ENCODE peak calls at places on chromosome 6, in nine cellular contexts. One of them, this sample, is unnamed.

GRCh38 chr6:48840896-48841295 is 622.2 kb downstream of the MMUT start:
- DNase-seq in IMR-90: no peak
- DNase-seq in SK-N-SH: no peak
- DNase-seq in WERI-Rb-1: no peak
- DNase-seq in H1: no peak
- DNase-seq in Peyer's patch: no peak
- DNase-seq in CD8-positive, alpha-beta memory T cell: no peak
- DNase-seq in psoas muscle: no peak
- DNase-seq in CD4-positive, alpha-beta T cell: no peak
- DNase-seq in this sample: no peak

GRCh38 chr6:135902756-135903331 is 51.3 kb downstream of the PDE7B start:
- DNase-seq in IMR-90: no peak
- DNase-seq in SK-N-SH: no peak
- DNase-seq in WERI-Rb-1: no peak
- DNase-seq in H1: no peak
- DNase-seq in Peyer's patch: no peak
- DNase-seq in CD8-positive, alpha-beta memory T cell: no peak
- DNase-seq in psoas muscle: no peak
- DNase-seq in CD4-positive, alpha-beta T cell: no peak
- DNase-seq in this sample: no peak

GRCh38 chr6:62285612-62286469 is at the start of gene KHDRBS2:
- DNase-seq in IMR-90: no peak
- DNase-seq in SK-N-SH: peak; percentile 30
- DNase-seq in WERI-Rb-1: peak; percentile 15
- DNase-seq in H1: peak; percentile 89
- DNase-seq in Peyer's patch: peak; percentile 94
- DNase-seq in CD8-positive, alpha-beta memory T cell: no peak
- DNase-seq in psoas muscle: peak; percentile 89
- DNase-seq in CD4-positive, alpha-beta T cell: no peak
- DNase-seq in this sample: peak; percentile 77

GRCh38 chr6:17556014-17556413 is 44.1 kb upstream of the FAM8A1 start:
- DNase-seq in IMR-90: peak; percentile 12
- DNase-seq in SK-N-SH: no peak
- DNase-seq in WERI-Rb-1: no peak
- DNase-seq in H1: no peak
- DNase-seq in Peyer's patch: no peak
- DNase-seq in CD8-positive, alpha-beta memory T cell: no peak
- DNase-seq in psoas muscle: no peak
- DNase-seq in CD4-positive, alpha-beta T cell: no peak
- DNase-seq in this sample: no peak

GRCh38 chr6:56073761-56074160 is 173.6 kb downstream of the COL21A1 start:
- DNase-seq in IMR-90: no peak
- DNase-seq in SK-N-SH: no peak
- DNase-seq in WERI-Rb-1: no peak
- DNase-seq in H1: no peak
- DNase-seq in Peyer's patch: no peak
- DNase-seq in CD8-positive, alpha-beta memory T cell: no peak
- DNase-seq in psoas muscle: no peak
- DNase-seq in CD4-positive, alpha-beta T cell: no peak
- DNase-seq in this sample: no peak

GRCh38 chr6:168530653-168531071 is 89.7 kb downstream of the SMOC2 start:
- DNase-seq in IMR-90: no peak
- DNase-seq in SK-N-SH: no peak
- DNase-seq in WERI-Rb-1: no peak
- DNase-seq in H1: no peak
- DNase-seq in Peyer's patch: no peak
- DNase-seq in CD8-positive, alpha-beta memory T cell: no peak
- DNase-seq in psoas muscle: no peak
- DNase-seq in CD4-positive, alpha-beta T cell: no peak
- DNase-seq in this sample: no peak

GRCh38 chr6:138571174-138571573 is 71.9 kb upstream of the NHSL1 start:
- DNase-seq in IMR-90: peak; percentile 26
- DNase-seq in SK-N-SH: no peak
- DNase-seq in WERI-Rb-1: no peak
- DNase-seq in H1: no peak
- DNase-seq in Peyer's patch: no peak
- DNase-seq in CD8-positive, alpha-beta memory T cell: no peak
- DNase-seq in psoas muscle: no peak
- DNase-seq in CD4-positive, alpha-beta T cell: no peak
- DNase-seq in this sample: no peak

GRCh38 chr6:30490031-30490876 is 945 bp downstream of the HLA-E start:
- DNase-seq in IMR-90: peak; percentile 46
- DNase-seq in SK-N-SH: peak; percentile 71
- DNase-seq in WERI-Rb-1: peak; percentile 84
- DNase-seq in H1: no peak
- DNase-seq in Peyer's patch: peak; percentile 89
- DNase-seq in CD8-positive, alpha-beta memory T cell: peak; percentile 75
- DNase-seq in psoas muscle: peak; percentile 79
- DNase-seq in CD4-positive, alpha-beta T cell: peak; percentile 79
- DNase-seq in this sample: no peak

GRCh38 chr6:154578004-154578559 is 67.6 kb upstream of the CNKSR3 start:
- DNase-seq in IMR-90: no peak
- DNase-seq in SK-N-SH: no peak
- DNase-seq in WERI-Rb-1: no peak
- DNase-seq in H1: no peak
- DNase-seq in Peyer's patch: no peak
- DNase-seq in CD8-positive, alpha-beta memory T cell: no peak
- DNase-seq in psoas muscle: no peak
- DNase-seq in CD4-positive, alpha-beta T cell: no peak
- DNase-seq in this sample: no peak

GRCh38 chr6:41932378-41932777 is 9.2 kb downstream of the CCND3 start:
- DNase-seq in IMR-90: no peak
- DNase-seq in SK-N-SH: no peak
- DNase-seq in WERI-Rb-1: no peak
- DNase-seq in H1: no peak
- DNase-seq in Peyer's patch: no peak
- DNase-seq in CD8-positive, alpha-beta memory T cell: no peak
- DNase-seq in psoas muscle: no peak
- DNase-seq in CD4-positive, alpha-beta T cell: no peak
- DNase-seq in this sample: no peak

GRCh38 chr6:122753688-122754056 is 25.8 kb upstream of the FABP7 start:
- DNase-seq in IMR-90: no peak
- DNase-seq in SK-N-SH: no peak
- DNase-seq in WERI-Rb-1: no peak
- DNase-seq in H1: no peak
- DNase-seq in Peyer's patch: no peak
- DNase-seq in CD8-positive, alpha-beta memory T cell: no peak
- DNase-seq in psoas muscle: no peak
- DNase-seq in CD4-positive, alpha-beta T cell: no peak
- DNase-seq in this sample: no peak

GRCh38 chr6:84771732-84772131 is 7.3 kb upstream of the TBX18 start:
- DNase-seq in IMR-90: no peak
- DNase-seq in SK-N-SH: no peak
- DNase-seq in WERI-Rb-1: no peak
- DNase-seq in H1: no peak
- DNase-seq in Peyer's patch: no peak
- DNase-seq in CD8-positive, alpha-beta memory T cell: no peak
- DNase-seq in psoas muscle: no peak
- DNase-seq in CD4-positive, alpha-beta T cell: no peak
- DNase-seq in this sample: no peak

GRCh38 chr6:41571066-41571780 is 25.0 kb downstream of the FOXP4 start:
- DNase-seq in IMR-90: no peak
- DNase-seq in SK-N-SH: no peak
- DNase-seq in WERI-Rb-1: no peak
- DNase-seq in H1: no peak
- DNase-seq in Peyer's patch: no peak
- DNase-seq in CD8-positive, alpha-beta memory T cell: no peak
- DNase-seq in psoas muscle: no peak
- DNase-seq in CD4-positive, alpha-beta T cell: no peak
- DNase-seq in this sample: no peak

GRCh38 chr6:138088307-138088744 is 18.9 kb downstream of the PERP start:
- DNase-seq in IMR-90: peak; percentile 97
- DNase-seq in SK-N-SH: no peak
- DNase-seq in WERI-Rb-1: no peak
- DNase-seq in H1: no peak
- DNase-seq in Peyer's patch: peak; percentile 73
- DNase-seq in CD8-positive, alpha-beta memory T cell: no peak
- DNase-seq in psoas muscle: no peak
- DNase-seq in CD4-positive, alpha-beta T cell: no peak
- DNase-seq in this sample: no peak

DNA sequence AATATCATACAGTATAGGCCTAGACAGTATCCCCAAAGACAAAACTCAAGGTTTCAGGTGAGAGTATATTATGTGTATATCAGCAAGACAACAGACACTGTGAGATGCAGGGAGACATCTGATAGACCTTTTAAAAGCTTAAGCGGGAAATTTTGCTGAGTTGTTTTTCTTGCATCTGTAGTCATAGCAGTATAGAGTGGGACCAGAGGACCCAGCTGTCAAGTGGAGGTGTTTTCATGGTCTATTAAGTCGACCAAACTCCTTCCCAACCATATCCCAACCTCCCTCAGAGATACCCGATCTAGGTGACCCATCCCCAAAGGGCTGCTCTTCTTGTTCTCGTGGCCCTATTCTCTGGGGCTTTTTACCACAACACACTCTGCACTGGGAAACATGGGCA is 98.2 kb upstream of the THEMIS start:
- DNase-seq in IMR-90: no peak
- DNase-seq in SK-N-SH: no peak
- DNase-seq in WERI-Rb-1: no peak
- DNase-seq in H1: no peak
- DNase-seq in Peyer's patch: no peak
- DNase-seq in CD8-positive, alpha-beta memory T cell: no peak
- DNase-seq in psoas muscle: no peak
- DNase-seq in CD4-positive, alpha-beta T cell: no peak
- DNase-seq in this sample: no peak
- H3K27ac ChIP-seq in IMR-90: no peak overlapping the region
- H3K27ac ChIP-seq in SK-N-SH: no peak overlapping the region
- H3K27ac ChIP-seq in WERI-Rb-1: no peak overlapping the region
- H3K27ac ChIP-seq in H1: no peak overlapping the region
- H3K27ac ChIP-seq in Peyer's patch: no peak overlapping the region
- H3K27ac ChIP-seq in CD8-positive, alpha-beta memory T cell: no peak overlapping the region
- H3K27ac ChIP-seq in psoas muscle: no peak overlapping the region
- H3K27ac ChIP-seq in CD4-positive, alpha-beta T cell: no peak overlapping the region
- H3K27ac ChIP-seq in this sample: no peak overlapping the region

GRCh38 chr6:151068761-151069312 is 170.9 kb upstream of the AKAP12 start:
- DNase-seq in IMR-90: peak; percentile 62
- DNase-seq in SK-N-SH: no peak
- DNase-seq in WERI-Rb-1: no peak
- DNase-seq in H1: no peak
- DNase-seq in Peyer's patch: no peak
- DNase-seq in CD8-positive, alpha-beta memory T cell: no peak
- DNase-seq in psoas muscle: no peak
- DNase-seq in CD4-positive, alpha-beta T cell: no peak
- DNase-seq in this sample: no peak

GRCh38 chr6:151069641-151070040 is 170.1 kb upstream of the AKAP12 start:
- DNase-seq in IMR-90: no peak
- DNase-seq in SK-N-SH: no peak
- DNase-seq in WERI-Rb-1: no peak
- DNase-seq in H1: no peak
- DNase-seq in Peyer's patch: no peak
- DNase-seq in CD8-positive, alpha-beta memory T cell: no peak
- DNase-seq in psoas muscle: no peak
- DNase-seq in CD4-positive, alpha-beta T cell: no peak
- DNase-seq in this sample: no peak

GRCh38 chr6:151070666-151071065 is 169.1 kb upstream of the AKAP12 start:
- DNase-seq in IMR-90: peak; percentile 92
- DNase-seq in SK-N-SH: no peak
- DNase-seq in WERI-Rb-1: no peak
- DNase-seq in H1: no peak
- DNase-seq in Peyer's patch: no peak
- DNase-seq in CD8-positive, alpha-beta memory T cell: no peak
- DNase-seq in psoas muscle: no peak
- DNase-seq in CD4-positive, alpha-beta T cell: no peak
- DNase-seq in this sample: no peak

GRCh38 chr6:151065027-151065815 is 174.5 kb upstream of the AKAP12 start:
- DNase-seq in IMR-90: no peak
- DNase-seq in SK-N-SH: no peak
- DNase-seq in WERI-Rb-1: no peak
- DNase-seq in H1: no peak
- DNase-seq in Peyer's patch: no peak
- DNase-seq in CD8-positive, alpha-beta memory T cell: no peak
- DNase-seq in psoas muscle: no peak
- DNase-seq in CD4-positive, alpha-beta T cell: no peak
- DNase-seq in this sample: no peak

GRCh38 chr6:151067684-151068596 is 171.8 kb upstream of the AKAP12 start:
- DNase-seq in IMR-90: peak; percentile 97
- DNase-seq in SK-N-SH: no peak
- DNase-seq in WERI-Rb-1: no peak
- DNase-seq in H1: no peak
- DNase-seq in Peyer's patch: peak; percentile 69
- DNase-seq in CD8-positive, alpha-beta memory T cell: no peak
- DNase-seq in psoas muscle: no peak
- DNase-seq in CD4-positive, alpha-beta T cell: no peak
- DNase-seq in this sample: no peak
- H3K27ac ChIP-seq in IMR-90: peak overlapping the region; percentile 90
- H3K27ac ChIP-seq in SK-N-SH: peak overlapping the region; percentile 81
- H3K27ac ChIP-seq in WERI-Rb-1: no peak overlapping the region
- H3K27ac ChIP-seq in H1: no peak overlapping the region
- H3K27ac ChIP-seq in Peyer's patch: peak overlapping the region; percentile 55
- H3K27ac ChIP-seq in CD8-positive, alpha-beta memory T cell: no peak overlapping the region
- H3K27ac ChIP-seq in psoas muscle: peak overlapping the region; percentile 76
- H3K27ac ChIP-seq in CD4-positive, alpha-beta T cell: no peak overlapping the region
- H3K27ac ChIP-seq in this sample: no peak overlapping the region

GRCh38 chr6:33088931-33089640 is 13.3 kb downstream of the HLA-DPB1 start:
- DNase-seq in IMR-90: no peak
- DNase-seq in SK-N-SH: no peak
- DNase-seq in WERI-Rb-1: no peak
- DNase-seq in H1: no peak
- DNase-seq in Peyer's patch: no peak
- DNase-seq in CD8-positive, alpha-beta memory T cell: no peak
- DNase-seq in psoas muscle: no peak
- DNase-seq in CD4-positive, alpha-beta T cell: no peak
- DNase-seq in this sample: no peak
- H3K27ac ChIP-seq in IMR-90: no peak overlapping the region
- H3K27ac ChIP-seq in SK-N-SH: no peak overlapping the region
- H3K27ac ChIP-seq in WERI-Rb-1: no peak overlapping the region
- H3K27ac ChIP-seq in H1: no peak overlapping the region
- H3K27ac ChIP-seq in Peyer's patch: no peak overlapping the region
- H3K27ac ChIP-seq in CD8-positive, alpha-beta memory T cell: no peak overlapping the region
- H3K27ac ChIP-seq in psoas muscle: no peak overlapping the region
- H3K27ac ChIP-seq in CD4-positive, alpha-beta T cell: no peak overlapping the region
- H3K27ac ChIP-seq in this sample: no peak overlapping the region

DNA sequence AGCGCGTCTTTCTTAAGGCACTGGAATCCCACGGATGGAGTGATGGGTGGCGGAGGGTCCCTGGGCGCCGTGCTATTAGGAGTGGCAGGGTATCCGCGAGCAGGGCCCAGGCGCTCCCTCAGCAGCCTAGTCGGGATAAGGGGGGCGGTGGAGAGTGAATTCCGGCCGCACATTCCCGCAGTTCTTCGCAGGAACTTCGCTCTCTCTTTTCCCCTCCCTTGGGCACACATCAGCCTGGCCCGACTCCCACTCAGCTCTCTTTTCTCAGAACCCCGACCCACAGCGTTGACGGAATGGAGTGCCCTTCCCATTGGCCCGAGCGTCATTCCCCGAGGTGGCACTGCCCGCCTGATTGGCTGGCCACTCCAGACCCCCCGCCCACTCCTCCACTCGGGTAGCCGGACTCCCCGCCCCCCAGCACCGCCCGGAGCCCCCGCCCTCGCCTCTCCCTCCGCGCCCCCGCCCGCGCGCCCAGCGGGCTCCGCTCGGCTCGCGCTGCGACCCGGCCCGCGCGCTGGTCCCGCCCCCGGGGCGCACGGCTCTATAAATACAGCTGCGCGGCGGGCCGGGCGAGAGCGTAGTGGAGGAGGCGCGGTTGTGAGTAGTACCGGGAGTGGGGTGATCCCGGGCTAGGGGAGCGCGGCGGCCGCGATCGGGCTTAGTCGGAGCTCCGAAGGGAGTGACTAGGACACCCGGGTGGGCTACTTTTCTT is at the start of gene ID4:
- DNase-seq in IMR-90: peak; percentile 96
- DNase-seq in SK-N-SH: peak; percentile 90
- DNase-seq in WERI-Rb-1: peak; percentile 93
- DNase-seq in H1: peak; percentile 88
- DNase-seq in Peyer's patch: peak; percentile 91
- DNase-seq in CD8-positive, alpha-beta memory T cell: no peak
- DNase-seq in psoas muscle: peak; percentile 93
- DNase-seq in CD4-positive, alpha-beta T cell: no peak
- DNase-seq in this sample: peak; percentile 74
- H3K27ac ChIP-seq in IMR-90: peak within 1 kb of the TSS; percentile 89
- H3K27ac ChIP-seq in SK-N-SH: peak within 1 kb of the TSS; percentile 53
- H3K27ac ChIP-seq in WERI-Rb-1: peak within 1 kb of the TSS; percentile 41
- H3K27ac ChIP-seq in H1: no peak within 1 kb of the TSS
- H3K27ac ChIP-seq in Peyer's patch: peak within 1 kb of the TSS; percentile 67
- H3K27ac ChIP-seq in CD8-positive, alpha-beta memory T cell: no peak within 1 kb of the TSS
- H3K27ac ChIP-seq in psoas muscle: peak within 1 kb of the TSS; percentile 65
- H3K27ac ChIP-seq in CD4-positive, alpha-beta T cell: no peak within 1 kb of the TSS
- H3K27ac ChIP-seq in this sample: no peak within 1 kb of the TSS

This sample was measured in iPS DF 6.9.